ENCODE peak calls at places on chromosomes 12 and 14, in nine cellular contexts. I is body of pancreas, U is transverse colon, L is GM12892, M is ovary, K is prostate gland, Y is A549, Z is adrenal gland, D is tibial nerve. O is an unnamed sample.

GRCh38 chr12:116594325-116595038 is 35.3 kb downstream of the MAP1LC3B2 start:
- DNase-seq in D (no peak), M (no peak), U (peak; percentile 20), Y (no peak), Z (peak; percentile 43), L (no peak), I (no peak), K (no peak), O (no peak)

GRCh38 chr12:132446535-132447326 is 43.2 kb upstream of the FBRSL1 start:
- DNase-seq in K (peak; percentile 83), D (no peak), I (no peak), U (no peak), M (no peak), Y (no peak), L (no peak), Z (no peak), O (no peak)

GRCh38 chr14:53956427-53957201 is at the start of gene BMP4:
- DNase-seq in U (peak; percentile 77), L (no peak), I (peak; percentile 68), Y (peak; percentile 59), D (peak; percentile 62), M (peak; percentile 90), K (peak; percentile 70), Z (peak; percentile 52), O (no peak)

GRCh38 chr14:92677087-92677668 is 71.2 kb downstream of the LGMN start:
- DNase-seq in D (no peak), M (peak; percentile 6), Z (peak; percentile 31), L (peak; percentile 76), K (no peak), Y (no peak), I (no peak), U (no peak), O (no peak)

GRCh38 chr12:64034901-64035576 is 187.1 kb downstream of the KICS2 start:
- DNase-seq in D (no peak), I (no peak), Z (peak; percentile 12), U (no peak), K (no peak), M (no peak), Y (no peak), L (no peak), O (no peak)

GRCh38 chr14:93790966-93791365 is 2.7 kb upstream of the PRIMA1 start:
- DNase-seq in D (no peak), M (no peak), I (no peak), L (no peak), Y (no peak), Z (no peak), K (no peak), U (no peak), O (no peak)

GRCh38 chr12:48128800-48129199 is 9.6 kb downstream of the PFKM start:
- DNase-seq in M (no peak), Z (no peak), L (no peak), D (no peak), K (no peak), U (no peak), Y (no peak), I (no peak), O (no peak)

GRCh38 chr14:96002511-96002884 is 36.7 kb upstream of the C14orf132 start:
- DNase-seq in L (no peak), U (no peak), M (no peak), Y (no peak), D (no peak), K (no peak), I (no peak), Z (no peak), O (no peak)

GRCh38 chr12:29580971-29581370 is 83.5 kb upstream of the OVCH1 start:
- DNase-seq in M (no peak), K (no peak), Z (no peak), U (no peak), L (no peak), I (no peak), D (no peak), Y (no peak), O (no peak)

GRCh38 chr12:29726321-29726692 is 57.4 kb downstream of the TMTC1 start:
- DNase-seq in Y (no peak), L (no peak), D (no peak), U (no peak), Z (no peak), M (no peak), K (peak; percentile 48), I (no peak), O (no peak)

GRCh38 chr14:26163761-26164160 is 434.1 kb downstream of the NOVA1 start:
- DNase-seq in U (no peak), Y (peak; percentile 28), Z (no peak), K (no peak), L (no peak), D (no peak), I (no peak), M (no peak), O (no peak)

GRCh38 chr14:92490239-92490959 is 23.2 kb upstream of the RIN3 start:
- DNase-seq in U (no peak), M (no peak), D (no peak), I (no peak), L (no peak), Y (no peak), Z (peak; percentile 53), K (no peak), O (no peak)

GRCh38 chr12:19616781-19617180 is 177.5 kb downstream of the AEBP2 start:
- DNase-seq in D (no peak), K (no peak), I (no peak), L (no peak), U (no peak), Y (no peak), M (no peak), Z (no peak), O (no peak)

GRCh38 chr12:124432376-124432775 is 135.0 kb downstream of the NCOR2 start:
- DNase-seq in M (no peak), D (no peak), U (no peak), I (no peak), Z (peak; percentile 65), K (no peak), L (no peak), Y (no peak), O (no peak)

GRCh38 chr12:118359541-118359915 is 13.2 kb downstream of the TAOK3 start:
- DNase-seq in Y (no peak), K (no peak), M (no peak), Z (no peak), L (no peak), I (no peak), U (peak; percentile 38), D (no peak), O (no peak)

GRCh38 chr12:16228067-16228466 is 49.4 kb downstream of the SLC15A5 start:
- DNase-seq in U (no peak), I (no peak), K (no peak), Y (no peak), L (no peak), D (no peak), M (no peak), Z (no peak), O (no peak)

GRCh38 chr12:25924535-25925001 is 33.9 kb upstream of the RASSF8 start:
- DNase-seq in M (no peak), I (no peak), K (no peak), L (no peak), D (no peak), Y (peak; percentile 5), Z (no peak), U (no peak), O (peak; percentile 13)

GRCh38 chr12:63480186-63480585 is 188.1 kb downstream of the DPY19L2 start:
- DNase-seq in U (no peak), L (no peak), D (no peak), Y (no peak), K (no peak), I (no peak), M (no peak), Z (no peak), O (no peak)

GRCh38 chr14:31930493-31931225 is 146.4 kb upstream of the ARHGAP5 start:
- DNase-seq in M (no peak), U (no peak), D (no peak), I (no peak), Y (peak; percentile 75), K (no peak), L (no peak), Z (no peak), O (no peak)

GRCh38 chr14:21543426-21544350 is 17.5 kb upstream of the SALL2 start:
- DNase-seq in D (no peak), I (no peak), Z (no peak), K (no peak), U (no peak), M (no peak), L (no peak), Y (no peak), O (no peak)

GRCh38 chr14:56648508-56649301 is 69.1 kb downstream of the TMEM260 start:
- DNase-seq in Z (no peak), M (no peak), D (no peak), Y (no peak), K (no peak), U (no peak), L (no peak), I (no peak), O (no peak)

GRCh38 chr12:31772186-31772585 is 43.4 kb upstream of the AMN1 start:
- DNase-seq in M (no peak), I (no peak), U (no peak), L (no peak), K (no peak), Z (no peak), D (no peak), Y (no peak), O (no peak)

GRCh38 chr14:33287204-33287603 is 348.5 kb downstream of the NPAS3 start:
- DNase-seq in U (peak; percentile 58), Z (no peak), I (peak; percentile 80), M (no peak), L (no peak), K (no peak), Y (no peak), D (no peak), O (no peak)

GRCh38 chr14:68767248-68767645 is 25.6 kb downstream of the ZFP36L1 start:
- DNase-seq in Y (no peak), I (no peak), Z (no peak), M (no peak), L (no peak), K (no peak), U (no peak), D (no peak), O (no peak)
- TF ChIP-seq POLR2A in Y (no peak), I (no peak), Z (no peak), M (no peak), L (no peak), K (no peak), U (no peak), D (no peak), O (no peak)

GRCh38 chr14:23577710-23578392 is 739 bp downstream of the JPH4 start:
- DNase-seq in Z (no peak), L (no peak), U (no peak), I (no peak), D (no peak), Y (no peak), K (no peak), M (no peak), O (no peak)
- TF ChIP-seq POLR2A in Z (no peak), L (peak; percentile 10), U (no peak), I (no peak), D (no peak), Y (no peak), K (no peak), M (no peak), O (no peak)

GRCh38 chr14:39114073-39114838 is at the start of gene GEMIN2:
- DNase-seq in U (peak; percentile 95), M (peak; percentile 95), D (peak; percentile 91), L (peak; percentile 70), Y (peak; percentile 96), Z (peak; percentile 94), I (peak; percentile 96), K (peak; percentile 90), O (peak; percentile 79)
- TF ChIP-seq POLR2A in U (peak; percentile 58), M (peak; percentile 42), D (peak; percentile 49), L (peak; percentile 79), Y (peak; percentile 94), Z (peak; percentile 47), I (peak; percentile 60), K (peak; percentile 58), O (peak; percentile 83)

GRCh38 chr12:68808388-68809189 is 612 bp downstream of the MDM2 start:
- DNase-seq in Y (peak; percentile 95), I (peak; percentile 79), D (peak; percentile 66), M (peak; percentile 80), Z (peak; percentile 88), L (peak; percentile 57), U (peak; percentile 85), K (peak; percentile 93), O (peak; percentile 69)
- TF ChIP-seq POLR2A in Y (peak; percentile 93), I (peak; percentile 77), D (peak; percentile 24), M (peak; percentile 18), Z (peak; percentile 90), L (peak; percentile 97), U (peak; percentile 12), K (peak; percentile 77), O (peak; percentile 47)

O was measured in H54.